ENCODE peak calls at places on chromosomes 3 and 15, in eight cellular contexts. F is cerebellar cortex; N is Ammon's horn; M is AML-193; O is LNCaP clone FGC; X is ACHN; K is T-helper 9 cell; J is activated naive CD4-positive, alpha-beta T cell. P is an unnamed sample.

GRCh38 chr15:90535254-90535653 is 5.5 kb downstream of the CRTC3 start:
- DNase-seq in F (no peak), N (no peak), M (no peak), O (no peak), X (no peak), K (no peak), J (no peak), P (no peak)

GRCh38 chr3:154135511-154136173 is 14.5 kb downstream of the ARHGEF26 start:
- DNase-seq in F (no peak), N (no peak), M (no peak), O (peak; percentile 41), X (no peak), K (no peak), J (no peak), P (no peak)

GRCh38 chr15:101052031-101052620 is 133.0 kb downstream of the LRRK1 start:
- DNase-seq in F (no peak), N (no peak), M (no peak), O (no peak), X (no peak), K (no peak), J (no peak), P (no peak)

GRCh38 chr3:149596136-149596770 is 61.6 kb downstream of the WWTR1 start:
- DNase-seq in F (no peak), N (no peak), M (no peak), O (no peak), X (peak; percentile 56), K (no peak), J (no peak), P (no peak)

GRCh38 chr3:35777065-35777464 is 137.7 kb downstream of the ARPP21 start:
- DNase-seq in F (no peak), N (no peak), M (no peak), O (no peak), X (peak; percentile 2), K (no peak), J (no peak), P (no peak)

GRCh38 chr3:50242778-50243551 is 7.0 kb downstream of the GNAI2 start:
- DNase-seq in F (no peak), N (peak; percentile 76), M (peak; percentile 97), O (no peak), X (no peak), K (no peak), J (no peak), P (no peak)

GRCh38 chr15:23648920-23649515 is 1.4 kb upstream of the MAGEL2 start:
- DNase-seq in F (peak; percentile 5), N (peak; percentile 53), M (no peak), O (no peak), X (peak; percentile 37), K (no peak), J (no peak), P (no peak)

GRCh38 chr3:33218446-33219174 is at the start of gene SUSD5:
- DNase-seq in F (peak; percentile 16), N (peak; percentile 7), M (no peak), O (no peak), X (peak; percentile 22), K (no peak), J (no peak), P (no peak)

GRCh38 chr3:186514296-186515002 is 29.7 kb downstream of the CRYGS start:
- DNase-seq in F (no peak), N (no peak), M (peak; percentile 48), O (no peak), X (peak; percentile 16), K (no peak), J (no peak), P (no peak)

GRCh38 chr3:4778740-4779139 is 200.5 kb upstream of the BHLHE40 start:
- DNase-seq in F (no peak), N (no peak), M (no peak), O (no peak), X (no peak), K (no peak), J (no peak), P (no peak)

GRCh38 chr3:36876181-36876936 is 68.5 kb downstream of the TRANK1 start:
- DNase-seq in F (no peak), N (peak; percentile 23), M (peak; percentile 20), O (no peak), X (no peak), K (no peak), J (no peak), P (no peak)

P was measured in PC-9.